ENCODE peak calls at places on chromosome 17, in four cellular contexts. One of them, this sample, is unnamed.

GRCh38 chr17:69609495-69610315 is 195.2 kb downstream of the MAP2K6 start:
- DNase-seq in SK-N-SH: no peak
- DNase-seq in stomach: no peak
- DNase-seq in endothelial cell of umbilical vein: peak; percentile 69
- DNase-seq in this sample: no peak

GRCh38 chr17:58303981-58304734 is 23.4 kb upstream of the MPO start:
- DNase-seq in SK-N-SH: peak; percentile 93
- DNase-seq in endothelial cell of umbilical vein: peak; percentile 26
- DNase-seq in stomach: peak; percentile 52
- DNase-seq in this sample: no peak

GRCh38 chr17:15213381-15214087 is 51.6 kb downstream of the PMP22 start:
- DNase-seq in SK-N-SH: peak; percentile 31
- DNase-seq in stomach: no peak
- DNase-seq in endothelial cell of umbilical vein: peak; percentile 7
- DNase-seq in this sample: no peak

GRCh38 chr17:30240177-30240576 is 4.7 kb upstream of the SLC6A4 start:
- DNase-seq in endothelial cell of umbilical vein: no peak
- DNase-seq in SK-N-SH: no peak
- DNase-seq in stomach: no peak
- DNase-seq in this sample: no peak

GRCh38 chr17:14201087-14201486 is 35.6 kb downstream of the CDRT15 start:
- DNase-seq in endothelial cell of umbilical vein: peak; percentile 9
- DNase-seq in stomach: no peak
- DNase-seq in SK-N-SH: no peak
- DNase-seq in this sample: no peak

GRCh38 chr17:73760186-73760758 is 116.0 kb upstream of the SDK2 start:
- DNase-seq in endothelial cell of umbilical vein: no peak
- DNase-seq in SK-N-SH: no peak
- DNase-seq in stomach: no peak
- DNase-seq in this sample: no peak

GRCh38 chr17:62140836-62141235 is 75.8 kb upstream of the MED13 start:
- DNase-seq in stomach: peak; percentile 57
- DNase-seq in SK-N-SH: no peak
- DNase-seq in endothelial cell of umbilical vein: no peak
- DNase-seq in this sample: no peak

GRCh38 chr17:57892820-57893595 is 43.2 kb upstream of the MRPS23 start:
- DNase-seq in endothelial cell of umbilical vein: peak; percentile 81
- DNase-seq in SK-N-SH: no peak
- DNase-seq in stomach: peak; percentile 81
- DNase-seq in this sample: peak; percentile 85

GRCh38 chr17:81691608-81692007 is 7.8 kb downstream of the HGS start:
- DNase-seq in stomach: no peak
- DNase-seq in endothelial cell of umbilical vein: no peak
- DNase-seq in SK-N-SH: no peak
- DNase-seq in this sample: no peak

GRCh38 chr17:42563543-42563942 is 1.6 kb downstream of the COASY start:
- DNase-seq in stomach: peak; percentile 80
- DNase-seq in endothelial cell of umbilical vein: no peak
- DNase-seq in SK-N-SH: no peak
- DNase-seq in this sample: no peak

GRCh38 chr17:18990331-18990730 is 14.2 kb downstream of the FAM83G start:
- DNase-seq in endothelial cell of umbilical vein: no peak
- DNase-seq in SK-N-SH: no peak
- DNase-seq in stomach: no peak
- DNase-seq in this sample: no peak

GRCh38 chr17:78583091-78583490 is 5.9 kb upstream of the DNAH17 start:
- DNase-seq in endothelial cell of umbilical vein: no peak
- DNase-seq in SK-N-SH: peak; percentile 63
- DNase-seq in stomach: no peak
- DNase-seq in this sample: no peak

GRCh38 chr17:40617678-40618240 is 29.9 kb downstream of the SMARCE1 start:
- DNase-seq in SK-N-SH: peak; percentile 26
- DNase-seq in stomach: no peak
- DNase-seq in endothelial cell of umbilical vein: no peak
- DNase-seq in this sample: peak; percentile 58

GRCh38 chr17:48490391-48491026 is 40.3 kb downstream of the HOXB1 start:
- DNase-seq in SK-N-SH: no peak
- DNase-seq in stomach: no peak
- DNase-seq in endothelial cell of umbilical vein: no peak
- DNase-seq in this sample: no peak

GRCh38 chr17:43314582-43314981 is 80.8 kb upstream of the RNU2-1 start:
- DNase-seq in stomach: no peak
- DNase-seq in SK-N-SH: no peak
- DNase-seq in endothelial cell of umbilical vein: peak; percentile 42
- DNase-seq in this sample: no peak

GRCh38 chr17:78624461-78625216 is 47.4 kb upstream of the DNAH17 start:
- DNase-seq in endothelial cell of umbilical vein: no peak
- DNase-seq in stomach: no peak
- DNase-seq in SK-N-SH: no peak
- DNase-seq in this sample: no peak

GRCh38 chr17:6098466-6099180 is 28.4 kb downstream of the WSCD1 start:
- DNase-seq in stomach: no peak
- DNase-seq in SK-N-SH: no peak
- DNase-seq in endothelial cell of umbilical vein: peak; percentile 98
- DNase-seq in this sample: no peak

GRCh38 chr17:79951361-79952264 is 84.1 kb downstream of the TBC1D16 start:
- DNase-seq in SK-N-SH: peak; percentile 48
- DNase-seq in endothelial cell of umbilical vein: no peak
- DNase-seq in stomach: peak; percentile 83
- DNase-seq in this sample: peak; percentile 78

GRCh38 chr17:7380321-7380720 is 568 bp upstream of the TNK1 start:
- DNase-seq in endothelial cell of umbilical vein: no peak
- DNase-seq in SK-N-SH: peak; percentile 54
- DNase-seq in stomach: peak; percentile 80
- DNase-seq in this sample: peak; percentile 85

GRCh38 chr17:8941520-8941919 is 24.0 kb downstream of the PIK3R5 start:
- DNase-seq in endothelial cell of umbilical vein: no peak
- DNase-seq in SK-N-SH: no peak
- DNase-seq in stomach: no peak
- DNase-seq in this sample: no peak

GRCh38 chr17:80852476-80853015 is 139.1 kb upstream of the CHMP6 start:
- DNase-seq in stomach: no peak
- DNase-seq in SK-N-SH: no peak
- DNase-seq in endothelial cell of umbilical vein: no peak
- DNase-seq in this sample: no peak

GRCh38 chr17:41666708-41667279 is 21.9 kb upstream of the EIF1 start:
- DNase-seq in endothelial cell of umbilical vein: peak; percentile 72
- DNase-seq in stomach: peak; percentile 88
- DNase-seq in SK-N-SH: peak; percentile 84
- DNase-seq in this sample: peak; percentile 67

GRCh38 chr17:81552244-81553017 is at the start of gene FAAP100:
- DNase-seq in stomach: peak; percentile 84
- DNase-seq in SK-N-SH: peak; percentile 99
- DNase-seq in endothelial cell of umbilical vein: peak; percentile 83
- DNase-seq in this sample: peak; percentile 67

GRCh38 chr17:80119271-80119791 is 17.9 kb downstream of the GAA start:
- DNase-seq in stomach: no peak
- DNase-seq in SK-N-SH: peak; percentile 44
- DNase-seq in endothelial cell of umbilical vein: no peak
- DNase-seq in this sample: no peak

GRCh38 chr17:57946798-57947358 is 8.3 kb downstream of the CUEDC1 start:
- DNase-seq in stomach: peak; percentile 63
- DNase-seq in SK-N-SH: no peak
- DNase-seq in endothelial cell of umbilical vein: peak; percentile 70
- DNase-seq in this sample: peak; percentile 52

GRCh38 chr17:9074106-9074505 is 52.8 kb downstream of the NTN1 start:
- DNase-seq in endothelial cell of umbilical vein: no peak
- DNase-seq in stomach: no peak
- DNase-seq in SK-N-SH: no peak
- DNase-seq in this sample: no peak

GRCh38 chr17:61656721-61657217 is 65.8 kb upstream of the NACA2 start:
- DNase-seq in endothelial cell of umbilical vein: peak; percentile 7
- DNase-seq in stomach: no peak
- DNase-seq in SK-N-SH: no peak
- DNase-seq in this sample: no peak

GRCh38 chr17:41340496-41340895 is 10.1 kb downstream of the KRT33A start:
- DNase-seq in stomach: no peak
- DNase-seq in SK-N-SH: no peak
- DNase-seq in endothelial cell of umbilical vein: no peak
- DNase-seq in this sample: no peak

GRCh38 chr17:45137561-45138305 is 2.2 kb downstream of the ACBD4 start:
- DNase-seq in stomach: no peak
- DNase-seq in endothelial cell of umbilical vein: no peak
- DNase-seq in SK-N-SH: no peak
- DNase-seq in this sample: no peak

GRCh38 chr17:45135978-45136791 is 698 bp downstream of the ACBD4 start:
- DNase-seq in stomach: no peak
- DNase-seq in SK-N-SH: peak; percentile 31
- DNase-seq in endothelial cell of umbilical vein: no peak
- DNase-seq in this sample: no peak

GRCh38 chr17:45136846-45137560 is 1.5 kb downstream of the ACBD4 start:
- DNase-seq in endothelial cell of umbilical vein: no peak
- DNase-seq in SK-N-SH: peak; percentile 16
- DNase-seq in stomach: no peak
- DNase-seq in this sample: no peak

GRCh38 chr17:45132569-45133463 is 501 bp upstream of the PLCD3 start:
- DNase-seq in SK-N-SH: peak; percentile 95
- DNase-seq in endothelial cell of umbilical vein: peak; percentile 83
- DNase-seq in stomach: peak; percentile 89
- DNase-seq in this sample: peak; percentile 85

DNA sequence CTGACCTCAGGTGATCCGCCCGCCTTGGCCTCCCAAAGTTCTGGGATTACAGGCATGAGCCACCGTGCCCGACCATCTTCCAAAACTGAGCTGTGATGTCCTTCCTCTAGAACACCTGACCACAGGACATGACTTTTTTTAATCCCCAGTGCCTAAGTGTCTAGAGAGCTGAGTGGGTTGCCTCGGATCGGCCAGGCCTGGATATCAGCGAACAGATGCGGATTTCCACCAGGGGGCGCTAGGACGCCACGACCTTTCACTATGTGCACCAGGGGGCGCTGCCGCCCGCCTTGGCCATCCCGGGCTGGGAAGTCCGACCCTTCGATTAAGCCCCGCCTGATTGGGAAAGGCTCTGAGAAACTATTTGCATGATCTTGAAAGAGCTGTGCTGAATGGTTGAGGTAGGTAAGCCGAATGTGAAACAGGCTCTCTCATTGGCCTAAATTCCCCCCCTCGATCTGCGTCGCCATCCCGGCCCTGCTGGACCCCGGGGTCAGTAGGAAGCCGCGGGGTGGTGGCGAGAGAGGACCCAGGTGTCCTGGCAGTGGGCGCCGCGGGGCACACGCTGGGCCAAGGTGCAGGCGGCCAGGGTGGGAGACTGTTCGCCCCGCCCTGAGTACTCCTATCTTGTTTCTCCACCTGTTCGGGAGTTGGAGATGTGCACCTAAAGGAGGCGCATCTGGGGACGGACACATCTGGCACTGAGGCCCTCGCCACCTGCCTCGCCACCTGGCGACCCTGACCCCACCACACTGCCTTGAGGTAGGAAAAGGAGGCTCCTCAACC is at the start of gene ACBD4:
- DNase-seq in stomach: peak; percentile 97
- DNase-seq in endothelial cell of umbilical vein: peak; percentile 98
- DNase-seq in SK-N-SH: peak; percentile 96
- DNase-seq in this sample: peak; percentile 96
- TF ChIP-seq POLR2AphosphoS5 in stomach: peak; percentile 72
- TF ChIP-seq POLR2AphosphoS5 in endothelial cell of umbilical vein: no peak
- TF ChIP-seq POLR2AphosphoS5 in SK-N-SH: peak; percentile 52
- TF ChIP-seq POLR2AphosphoS5 in this sample: peak; percentile 98

GRCh38 chr17:50187403-50187735 is 14.1 kb downstream of the COL1A1 start:
- DNase-seq in endothelial cell of umbilical vein: no peak
- DNase-seq in SK-N-SH: no peak
- DNase-seq in stomach: no peak
- DNase-seq in this sample: no peak
- H3K4me3 ChIP-seq in endothelial cell of umbilical vein: no peak overlapping the region
- H3K4me3 ChIP-seq in SK-N-SH: no peak overlapping the region
- H3K4me3 ChIP-seq in stomach: no peak overlapping the region
- H3K4me3 ChIP-seq in this sample: no peak overlapping the region

DNA sequence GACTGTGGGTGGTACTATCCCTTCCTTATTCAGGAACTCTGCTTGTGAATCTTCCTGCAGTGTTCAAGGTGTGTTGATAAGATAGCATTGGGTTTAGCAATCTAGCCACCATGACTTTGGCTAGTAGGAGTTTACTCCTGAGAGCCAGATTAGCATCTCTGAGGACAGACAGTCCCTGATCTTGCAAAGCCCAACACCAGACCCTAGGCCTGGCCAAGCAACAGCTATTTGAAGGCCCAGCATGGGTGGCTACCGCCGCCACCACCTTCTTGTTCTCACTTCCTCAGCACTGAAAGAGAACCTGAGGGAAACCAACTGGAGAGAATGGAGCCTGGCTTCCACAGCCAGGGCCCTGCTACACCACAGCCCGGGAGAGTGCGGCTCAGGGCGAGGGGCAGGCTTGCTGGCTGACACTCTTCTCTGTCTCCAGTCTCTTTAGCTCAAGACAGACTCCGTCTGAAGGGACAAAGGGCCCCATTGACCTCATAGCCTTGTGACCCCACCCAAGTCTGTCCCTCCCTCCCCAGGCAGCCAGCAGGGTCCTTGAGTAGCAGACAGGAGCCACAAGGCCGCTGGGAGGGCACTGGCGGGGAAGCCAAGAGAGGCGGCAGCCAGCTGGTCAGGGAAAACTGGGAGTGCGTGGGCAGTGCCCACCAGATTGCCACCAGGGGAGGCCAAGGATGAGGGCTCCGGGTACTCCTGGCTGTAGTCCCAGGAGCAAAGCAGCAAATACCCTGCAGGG is 10.9 kb upstream of the ARHGAP23 start:
- DNase-seq in endothelial cell of umbilical vein: no peak
- DNase-seq in stomach: no peak
- DNase-seq in SK-N-SH: no peak
- DNase-seq in this sample: no peak
- TF ChIP-seq POLR2AphosphoS5 in endothelial cell of umbilical vein: no peak
- TF ChIP-seq POLR2AphosphoS5 in stomach: no peak
- TF ChIP-seq POLR2AphosphoS5 in SK-N-SH: no peak
- TF ChIP-seq POLR2AphosphoS5 in this sample: no peak

DNA sequence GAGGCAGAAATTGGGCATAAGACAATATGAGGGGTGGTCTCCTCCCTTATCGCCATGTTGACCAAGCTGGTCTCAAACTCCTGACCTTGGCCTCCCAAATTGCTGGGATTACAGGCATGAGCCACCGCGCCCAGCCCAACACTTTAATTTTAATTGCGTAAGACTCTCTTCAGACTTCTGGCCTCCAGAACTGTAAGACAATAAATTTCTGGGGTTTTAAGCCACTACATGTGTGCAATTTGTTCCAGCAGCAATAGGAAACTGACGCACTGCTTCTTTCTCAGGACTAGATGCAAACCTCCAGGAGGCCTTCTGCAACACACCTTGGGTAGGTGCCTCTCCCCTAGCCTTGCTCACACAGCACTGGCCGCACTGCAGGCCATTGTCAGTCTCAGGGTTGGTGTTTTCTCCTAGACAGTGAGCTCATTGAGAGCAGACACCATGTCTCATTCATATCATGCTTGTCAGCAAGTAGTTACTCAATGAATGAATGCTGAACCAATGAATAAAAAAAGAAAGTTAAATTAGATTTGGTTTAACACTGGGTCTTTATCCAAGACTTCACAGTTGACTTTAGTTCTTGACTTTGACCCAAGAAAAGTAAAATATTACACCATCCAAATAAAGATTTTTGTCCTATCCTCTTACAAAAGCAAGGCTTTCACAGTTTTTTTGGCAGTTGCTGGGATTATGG is 5.5 kb upstream of the ACSF2 start:
- DNase-seq in stomach: no peak
- DNase-seq in endothelial cell of umbilical vein: no peak
- DNase-seq in SK-N-SH: no peak
- DNase-seq in this sample: no peak
- H3K4me3 ChIP-seq in stomach: no peak overlapping the region
- H3K4me3 ChIP-seq in endothelial cell of umbilical vein: no peak overlapping the region
- H3K4me3 ChIP-seq in SK-N-SH: no peak overlapping the region
- H3K4me3 ChIP-seq in this sample: no peak overlapping the region

GRCh38 chr17:76695059-76695892 is 15.5 kb downstream of the MXRA7 start:
- DNase-seq in SK-N-SH: no peak
- DNase-seq in stomach: no peak
- DNase-seq in endothelial cell of umbilical vein: no peak
- DNase-seq in this sample: no peak
- TF ChIP-seq POLR2AphosphoS5 in SK-N-SH: no peak
- TF ChIP-seq POLR2AphosphoS5 in stomach: no peak
- TF ChIP-seq POLR2AphosphoS5 in endothelial cell of umbilical vein: no peak
- TF ChIP-seq POLR2AphosphoS5 in this sample: peak; percentile 44

This sample was measured in prostate gland.